ENCODE peak calls at places on chromosomes 1 and 21, in ten cellular contexts. One of them, this sample, is unnamed.

GRCh38 chr1:116880952-116881351 is 28.8 kb upstream of the PTGFRN start:
- DNase-seq in H1: no peak
- DNase-seq in IMR-90: no peak
- DNase-seq in mammary epithelial cell: no peak
- DNase-seq in GM23248: peak; percentile 23
- DNase-seq in neuronal stem cell: no peak
- DNase-seq in HCT116: no peak
- DNase-seq in DND-41: no peak
- DNase-seq in SK-N-SH: no peak
- DNase-seq in astrocyte: peak; percentile 29
- DNase-seq in this sample: no peak

GRCh38 chr1:115953180-115953579 is 23.1 kb upstream of the SLC22A15 start:
- DNase-seq in SK-N-SH: no peak
- DNase-seq in astrocyte: no peak
- DNase-seq in IMR-90: no peak
- DNase-seq in mammary epithelial cell: no peak
- DNase-seq in GM23248: no peak
- DNase-seq in DND-41: no peak
- DNase-seq in neuronal stem cell: no peak
- DNase-seq in HCT116: no peak
- DNase-seq in H1: no peak
- DNase-seq in this sample: no peak

GRCh38 chr1:214281902-214282695 is 1.1 kb downstream of the SMYD2 start:
- DNase-seq in astrocyte: peak; percentile 54
- DNase-seq in IMR-90: peak; percentile 69
- DNase-seq in mammary epithelial cell: peak; percentile 76
- DNase-seq in neuronal stem cell: no peak
- DNase-seq in GM23248: peak; percentile 85
- DNase-seq in SK-N-SH: peak; percentile 50
- DNase-seq in HCT116: peak; percentile 34
- DNase-seq in H1: no peak
- DNase-seq in DND-41: no peak
- DNase-seq in this sample: peak; percentile 18

GRCh38 chr1:4590766-4591165 is 63.6 kb upstream of the AJAP1 start:
- DNase-seq in HCT116: no peak
- DNase-seq in H1: no peak
- DNase-seq in DND-41: no peak
- DNase-seq in astrocyte: no peak
- DNase-seq in GM23248: no peak
- DNase-seq in SK-N-SH: no peak
- DNase-seq in neuronal stem cell: no peak
- DNase-seq in mammary epithelial cell: no peak
- DNase-seq in IMR-90: no peak
- DNase-seq in this sample: no peak

GRCh38 chr1:230047114-230047865 is 19.7 kb upstream of the GALNT2 start:
- DNase-seq in astrocyte: peak; percentile 11
- DNase-seq in H1: peak; percentile 50
- DNase-seq in DND-41: no peak
- DNase-seq in IMR-90: no peak
- DNase-seq in SK-N-SH: no peak
- DNase-seq in neuronal stem cell: no peak
- DNase-seq in GM23248: peak; percentile 44
- DNase-seq in mammary epithelial cell: peak; percentile 74
- DNase-seq in HCT116: peak; percentile 6
- DNase-seq in this sample: no peak

GRCh38 chr1:1344672-1345361 is 4.4 kb downstream of the DVL1 start:
- DNase-seq in H1: peak; percentile 67
- DNase-seq in neuronal stem cell: no peak
- DNase-seq in mammary epithelial cell: peak; percentile 97
- DNase-seq in GM23248: peak; percentile 93
- DNase-seq in DND-41: no peak
- DNase-seq in IMR-90: peak; percentile 69
- DNase-seq in astrocyte: peak; percentile 83
- DNase-seq in SK-N-SH: peak; percentile 85
- DNase-seq in HCT116: peak; percentile 95
- DNase-seq in this sample: no peak

GRCh38 chr1:174114788-174115448 is 44.4 kb upstream of the RABGAP1L start:
- DNase-seq in SK-N-SH: peak; percentile 25
- DNase-seq in GM23248: peak; percentile 67
- DNase-seq in mammary epithelial cell: peak; percentile 67
- DNase-seq in HCT116: peak; percentile 67
- DNase-seq in IMR-90: peak; percentile 40
- DNase-seq in neuronal stem cell: peak; percentile 59
- DNase-seq in H1: peak; percentile 47
- DNase-seq in DND-41: peak; percentile 46
- DNase-seq in astrocyte: peak; percentile 18
- DNase-seq in this sample: peak; percentile 75

GRCh38 chr1:44714944-44715571 is 15.9 kb downstream of the RNU5D-1 start:
- DNase-seq in GM23248: peak; percentile 81
- DNase-seq in DND-41: peak; percentile 81
- DNase-seq in mammary epithelial cell: peak; percentile 66
- DNase-seq in HCT116: no peak
- DNase-seq in SK-N-SH: peak; percentile 83
- DNase-seq in H1: peak; percentile 82
- DNase-seq in neuronal stem cell: peak; percentile 61
- DNase-seq in astrocyte: peak; percentile 40
- DNase-seq in IMR-90: peak; percentile 73
- DNase-seq in this sample: peak; percentile 92

GRCh38 chr1:200038987-200039848 is 11.7 kb downstream of the NR5A2 start:
- DNase-seq in H1: peak; percentile 89
- DNase-seq in GM23248: peak; percentile 64
- DNase-seq in HCT116: peak; percentile 10
- DNase-seq in astrocyte: no peak
- DNase-seq in neuronal stem cell: peak; percentile 70
- DNase-seq in DND-41: no peak
- DNase-seq in mammary epithelial cell: peak; percentile 32
- DNase-seq in IMR-90: no peak
- DNase-seq in SK-N-SH: peak; percentile 76
- DNase-seq in this sample: peak; percentile 31

GRCh38 chr1:174883361-174883760 is 116.4 kb upstream of the CACYBP start:
- DNase-seq in DND-41: no peak
- DNase-seq in IMR-90: peak; percentile 46
- DNase-seq in neuronal stem cell: no peak
- DNase-seq in mammary epithelial cell: peak; percentile 50
- DNase-seq in GM23248: peak; percentile 23
- DNase-seq in SK-N-SH: no peak
- DNase-seq in HCT116: peak; percentile 24
- DNase-seq in H1: no peak
- DNase-seq in astrocyte: peak; percentile 44
- DNase-seq in this sample: no peak

GRCh38 chr1:206935491-206936067 is 10.7 kb downstream of the PIGR start:
- DNase-seq in SK-N-SH: peak; percentile 59
- DNase-seq in astrocyte: no peak
- DNase-seq in mammary epithelial cell: no peak
- DNase-seq in GM23248: peak; percentile 44
- DNase-seq in IMR-90: peak; percentile 7
- DNase-seq in DND-41: peak; percentile 57
- DNase-seq in HCT116: no peak
- DNase-seq in H1: peak; percentile 83
- DNase-seq in neuronal stem cell: no peak
- DNase-seq in this sample: no peak

GRCh38 chr1:163063131-163064059 is 5.8 kb upstream of the RGS4 start:
- DNase-seq in HCT116: no peak
- DNase-seq in H1: no peak
- DNase-seq in DND-41: no peak
- DNase-seq in GM23248: no peak
- DNase-seq in SK-N-SH: no peak
- DNase-seq in IMR-90: no peak
- DNase-seq in astrocyte: no peak
- DNase-seq in mammary epithelial cell: no peak
- DNase-seq in neuronal stem cell: no peak
- DNase-seq in this sample: no peak

GRCh38 chr1:50474859-50475809 is 51.9 kb upstream of the DMRTA2 start:
- DNase-seq in SK-N-SH: no peak
- DNase-seq in astrocyte: no peak
- DNase-seq in HCT116: no peak
- DNase-seq in neuronal stem cell: peak; percentile 11
- DNase-seq in DND-41: no peak
- DNase-seq in H1: peak; percentile 61
- DNase-seq in IMR-90: peak; percentile 49
- DNase-seq in GM23248: no peak
- DNase-seq in mammary epithelial cell: peak; percentile 50
- DNase-seq in this sample: no peak

GRCh38 chr21:27067226-27067625 is 100.3 kb upstream of the ADAMTS5 start:
- DNase-seq in SK-N-SH: no peak
- DNase-seq in DND-41: no peak
- DNase-seq in IMR-90: no peak
- DNase-seq in neuronal stem cell: no peak
- DNase-seq in mammary epithelial cell: no peak
- DNase-seq in GM23248: no peak
- DNase-seq in HCT116: no peak
- DNase-seq in H1: no peak
- DNase-seq in astrocyte: no peak
- DNase-seq in this sample: no peak

GRCh38 chr1:205013683-205014367 is 29.2 kb upstream of the CNTN2 start:
- DNase-seq in GM23248: peak; percentile 35
- DNase-seq in astrocyte: peak; percentile 43
- DNase-seq in HCT116: no peak
- DNase-seq in IMR-90: no peak
- DNase-seq in DND-41: no peak
- DNase-seq in SK-N-SH: peak; percentile 71
- DNase-seq in neuronal stem cell: no peak
- DNase-seq in mammary epithelial cell: peak; percentile 23
- DNase-seq in H1: no peak
- DNase-seq in this sample: no peak

GRCh38 chr1:210132582-210132981 is 100.0 kb upstream of the SERTAD4 start:
- DNase-seq in neuronal stem cell: peak; percentile 41
- DNase-seq in mammary epithelial cell: peak; percentile 11
- DNase-seq in DND-41: peak; percentile 13
- DNase-seq in HCT116: no peak
- DNase-seq in astrocyte: peak; percentile 15
- DNase-seq in IMR-90: peak; percentile 40
- DNase-seq in H1: no peak
- DNase-seq in GM23248: peak; percentile 57
- DNase-seq in SK-N-SH: no peak
- DNase-seq in this sample: peak; percentile 3

GRCh38 chr1:192860478-192861185 is 51.8 kb downstream of the RGS2 start:
- DNase-seq in mammary epithelial cell: no peak
- DNase-seq in astrocyte: no peak
- DNase-seq in HCT116: no peak
- DNase-seq in neuronal stem cell: no peak
- DNase-seq in DND-41: no peak
- DNase-seq in H1: no peak
- DNase-seq in SK-N-SH: no peak
- DNase-seq in IMR-90: no peak
- DNase-seq in GM23248: no peak
- DNase-seq in this sample: no peak

GRCh38 chr1:221166559-221167318 is 287.5 kb downstream of the HLX start:
- DNase-seq in neuronal stem cell: no peak
- DNase-seq in SK-N-SH: no peak
- DNase-seq in H1: no peak
- DNase-seq in HCT116: no peak
- DNase-seq in mammary epithelial cell: no peak
- DNase-seq in IMR-90: no peak
- DNase-seq in astrocyte: no peak
- DNase-seq in GM23248: no peak
- DNase-seq in DND-41: no peak
- DNase-seq in this sample: no peak

GRCh38 chr1:95953005-95953404 is 719.0 kb downstream of the RWDD3 start:
- DNase-seq in HCT116: peak; percentile 6
- DNase-seq in astrocyte: peak; percentile 7
- DNase-seq in neuronal stem cell: no peak
- DNase-seq in mammary epithelial cell: no peak
- DNase-seq in IMR-90: peak; percentile 1
- DNase-seq in H1: no peak
- DNase-seq in DND-41: no peak
- DNase-seq in GM23248: peak; percentile 55
- DNase-seq in SK-N-SH: peak; percentile 27
- DNase-seq in this sample: no peak

DNA sequence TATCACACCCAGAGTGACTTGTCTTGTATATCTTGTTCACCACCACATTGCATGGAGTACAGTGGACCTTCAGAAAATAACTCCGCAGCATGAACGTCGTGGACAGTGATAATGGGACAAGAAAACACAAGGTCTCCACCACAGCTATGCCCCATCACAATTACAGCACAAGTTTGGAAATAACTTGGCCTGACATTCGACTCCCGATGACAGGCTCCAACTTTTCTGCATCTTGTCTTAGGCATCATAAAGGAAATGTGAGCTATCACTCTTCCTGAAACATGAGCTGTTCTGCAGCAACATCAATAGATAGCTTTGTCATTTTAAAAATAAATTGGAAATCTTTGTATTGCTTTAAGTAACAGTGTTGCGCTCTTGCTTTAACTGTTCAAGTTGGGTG is 2.9 kb downstream of the RRP1B start:
- DNase-seq in astrocyte: no peak
- DNase-seq in SK-N-SH: no peak
- DNase-seq in H1: no peak
- DNase-seq in DND-41: no peak
- DNase-seq in IMR-90: peak; percentile 12
- DNase-seq in neuronal stem cell: no peak
- DNase-seq in GM23248: no peak
- DNase-seq in mammary epithelial cell: no peak
- DNase-seq in HCT116: no peak
- DNase-seq in this sample: no peak
- H3K36me3 ChIP-seq in astrocyte: peaks cover 6% of the 10 kb centered on the region
- H3K36me3 ChIP-seq in SK-N-SH: peaks cover 17% of the 10 kb centered on the region
- H3K36me3 ChIP-seq in H1: peaks cover 10% of the 10 kb centered on the region
- H3K36me3 ChIP-seq in DND-41: peaks cover 50% of the 10 kb centered on the region
- H3K36me3 ChIP-seq in IMR-90: peaks cover 12% of the 10 kb centered on the region
- H3K36me3 ChIP-seq in neuronal stem cell: peaks cover 14% of the 10 kb centered on the region
- H3K36me3 ChIP-seq in GM23248: no peaks in the 10 kb centered on the region
- H3K36me3 ChIP-seq in mammary epithelial cell: peaks cover 5% of the 10 kb centered on the region
- H3K36me3 ChIP-seq in HCT116: peaks cover 45% of the 10 kb centered on the region
- H3K36me3 ChIP-seq in this sample: peaks cover 66% of the 10 kb centered on the region

GRCh38 chr1:203796223-203796747 is 862 bp downstream of the ZBED6 start:
- DNase-seq in DND-41: peak; percentile 60
- DNase-seq in mammary epithelial cell: peak; percentile 34
- DNase-seq in HCT116: no peak
- DNase-seq in SK-N-SH: peak; percentile 21
- DNase-seq in H1: no peak
- DNase-seq in GM23248: peak; percentile 67
- DNase-seq in neuronal stem cell: no peak
- DNase-seq in astrocyte: peak; percentile 22
- DNase-seq in IMR-90: peak; percentile 26
- DNase-seq in this sample: no peak
- H2AFZ ChIP-seq in DND-41: peak overlapping the region; percentile 58
- H2AFZ ChIP-seq in mammary epithelial cell: peak overlapping the region; percentile 54
- H2AFZ ChIP-seq in HCT116: no peak overlapping the region
- H2AFZ ChIP-seq in SK-N-SH: peak overlapping the region; percentile 27
- H2AFZ ChIP-seq in H1: no peak overlapping the region
- H2AFZ ChIP-seq in GM23248: no peak overlapping the region
- H2AFZ ChIP-seq in neuronal stem cell: peak overlapping the region; percentile 70
- H2AFZ ChIP-seq in astrocyte: no peak overlapping the region
- H2AFZ ChIP-seq in IMR-90: peak overlapping the region; percentile 72
- H2AFZ ChIP-seq in this sample: no peak overlapping the region

GRCh38 chr21:15023782-15024181 is 41.0 kb downstream of the NRIP1 start:
- DNase-seq in mammary epithelial cell: no peak
- DNase-seq in neuronal stem cell: no peak
- DNase-seq in DND-41: no peak
- DNase-seq in SK-N-SH: no peak
- DNase-seq in astrocyte: no peak
- DNase-seq in H1: no peak
- DNase-seq in IMR-90: peak; percentile 70
- DNase-seq in GM23248: peak; percentile 21
- DNase-seq in HCT116: no peak
- DNase-seq in this sample: no peak
- H3K36me3 ChIP-seq in mammary epithelial cell: no peaks in the 10 kb centered on the region
- H3K36me3 ChIP-seq in neuronal stem cell: peaks cover 5% of the 10 kb centered on the region
- H3K36me3 ChIP-seq in DND-41: no peaks in the 10 kb centered on the region
- H3K36me3 ChIP-seq in SK-N-SH: no peaks in the 10 kb centered on the region
- H3K36me3 ChIP-seq in astrocyte: peaks cover 3% of the 10 kb centered on the region
- H3K36me3 ChIP-seq in H1: no peaks in the 10 kb centered on the region
- H3K36me3 ChIP-seq in IMR-90: peaks cover 2% of the 10 kb centered on the region
- H3K36me3 ChIP-seq in GM23248: no peaks in the 10 kb centered on the region
- H3K36me3 ChIP-seq in HCT116: no peaks in the 10 kb centered on the region
- H3K36me3 ChIP-seq in this sample: no peaks in the 10 kb centered on the region

GRCh38 chr1:222918746-222919477 is 104.1 kb downstream of the DISP1 start:
- DNase-seq in neuronal stem cell: no peak
- DNase-seq in H1: no peak
- DNase-seq in SK-N-SH: no peak
- DNase-seq in GM23248: peak; percentile 54
- DNase-seq in IMR-90: no peak
- DNase-seq in mammary epithelial cell: no peak
- DNase-seq in DND-41: no peak
- DNase-seq in astrocyte: no peak
- DNase-seq in HCT116: no peak
- DNase-seq in this sample: no peak
- H2AFZ ChIP-seq in neuronal stem cell: no peak overlapping the region
- H2AFZ ChIP-seq in H1: no peak overlapping the region
- H2AFZ ChIP-seq in SK-N-SH: no peak overlapping the region
- H2AFZ ChIP-seq in GM23248: no peak overlapping the region
- H2AFZ ChIP-seq in IMR-90: no peak overlapping the region
- H2AFZ ChIP-seq in mammary epithelial cell: no peak overlapping the region
- H2AFZ ChIP-seq in DND-41: no peak overlapping the region
- H2AFZ ChIP-seq in astrocyte: no peak overlapping the region
- H2AFZ ChIP-seq in HCT116: no peak overlapping the region
- H2AFZ ChIP-seq in this sample: no peak overlapping the region